ENCODE peak calls at places on chromosomes 2 and 18, in seven cellular contexts. One of them, this sample, is unnamed.

GRCh38 chr18:37124511-37124910 is 295.6 kb downstream of the KIAA1328 start:
- DNase-seq in CD4-positive, alpha-beta memory T cell: no peak
- DNase-seq in spleen: no peak
- DNase-seq in upper lobe of right lung: no peak
- DNase-seq in CD8-positive, alpha-beta memory T cell: no peak
- DNase-seq in lower lobe of right lung: no peak
- DNase-seq in heart left ventricle: no peak
- DNase-seq in this sample: no peak

GRCh38 chr2:219572237-219573001 is at the start of gene INHA:
- DNase-seq in spleen: no peak
- DNase-seq in CD8-positive, alpha-beta memory T cell: no peak
- DNase-seq in heart left ventricle: no peak
- DNase-seq in CD4-positive, alpha-beta memory T cell: no peak
- DNase-seq in upper lobe of right lung: no peak
- DNase-seq in lower lobe of right lung: no peak
- DNase-seq in this sample: no peak

GRCh38 chr2:40658917-40659316 is 207.0 kb upstream of the SLC8A1 start:
- DNase-seq in CD8-positive, alpha-beta memory T cell: no peak
- DNase-seq in upper lobe of right lung: no peak
- DNase-seq in spleen: no peak
- DNase-seq in heart left ventricle: no peak
- DNase-seq in lower lobe of right lung: no peak
- DNase-seq in CD4-positive, alpha-beta memory T cell: no peak
- DNase-seq in this sample: no peak

GRCh38 chr2:23452853-23453420 is 68.0 kb downstream of the KLHL29 start:
- DNase-seq in spleen: no peak
- DNase-seq in CD8-positive, alpha-beta memory T cell: no peak
- DNase-seq in heart left ventricle: no peak
- DNase-seq in lower lobe of right lung: no peak
- DNase-seq in upper lobe of right lung: no peak
- DNase-seq in CD4-positive, alpha-beta memory T cell: peak
- DNase-seq in this sample: peak

GRCh38 chr2:102761763-102762162 is at the start of gene TMEM182:
- DNase-seq in lower lobe of right lung: no peak
- DNase-seq in upper lobe of right lung: no peak
- DNase-seq in heart left ventricle: peak
- DNase-seq in CD8-positive, alpha-beta memory T cell: no peak
- DNase-seq in CD4-positive, alpha-beta memory T cell: no peak
- DNase-seq in spleen: no peak
- DNase-seq in this sample: no peak

GRCh38 chr18:2654828-2655152 is 736 bp upstream of the SMCHD1 start:
- DNase-seq in CD4-positive, alpha-beta memory T cell: no peak
- DNase-seq in CD8-positive, alpha-beta memory T cell: peak
- DNase-seq in spleen: no peak
- DNase-seq in upper lobe of right lung: no peak
- DNase-seq in lower lobe of right lung: no peak
- DNase-seq in heart left ventricle: no peak
- DNase-seq in this sample: no peak

GRCh38 chr2:56001992-56002391 is 78.4 kb upstream of the EFEMP1 start:
- DNase-seq in spleen: no peak
- DNase-seq in upper lobe of right lung: no peak
- DNase-seq in CD4-positive, alpha-beta memory T cell: no peak
- DNase-seq in heart left ventricle: no peak
- DNase-seq in CD8-positive, alpha-beta memory T cell: no peak
- DNase-seq in lower lobe of right lung: no peak
- DNase-seq in this sample: no peak

GRCh38 chr2:46377666-46378560 is 80.7 kb downstream of the EPAS1 start:
- DNase-seq in spleen: no peak
- DNase-seq in heart left ventricle: no peak
- DNase-seq in CD8-positive, alpha-beta memory T cell: no peak
- DNase-seq in CD4-positive, alpha-beta memory T cell: no peak
- DNase-seq in upper lobe of right lung: no peak
- DNase-seq in lower lobe of right lung: no peak
- DNase-seq in this sample: no peak

GRCh38 chr2:72183466-72183865 is 35.8 kb upstream of the CYP26B1 start:
- DNase-seq in heart left ventricle: no peak
- DNase-seq in upper lobe of right lung: no peak
- DNase-seq in spleen: no peak
- DNase-seq in CD8-positive, alpha-beta memory T cell: no peak
- DNase-seq in lower lobe of right lung: no peak
- DNase-seq in CD4-positive, alpha-beta memory T cell: no peak
- DNase-seq in this sample: no peak

GRCh38 chr2:205708231-205708631 is 25.9 kb downstream of the NRP2 start:
- DNase-seq in heart left ventricle: peak
- DNase-seq in upper lobe of right lung: no peak
- DNase-seq in lower lobe of right lung: no peak
- DNase-seq in spleen: no peak
- DNase-seq in CD8-positive, alpha-beta memory T cell: no peak
- DNase-seq in CD4-positive, alpha-beta memory T cell: no peak
- DNase-seq in this sample: no peak

GRCh38 chr2:234032301-234032856 is 18.1 kb upstream of the SPP2 start:
- DNase-seq in lower lobe of right lung: no peak
- DNase-seq in spleen: no peak
- DNase-seq in heart left ventricle: no peak
- DNase-seq in CD4-positive, alpha-beta memory T cell: peak
- DNase-seq in CD8-positive, alpha-beta memory T cell: peak
- DNase-seq in upper lobe of right lung: no peak
- DNase-seq in this sample: no peak

GRCh38 chr18:32730620-32731021 is 42.2 kb downstream of the KLHL14 start:
- DNase-seq in heart left ventricle: no peak
- DNase-seq in CD8-positive, alpha-beta memory T cell: no peak
- DNase-seq in spleen: no peak
- DNase-seq in lower lobe of right lung: no peak
- DNase-seq in CD4-positive, alpha-beta memory T cell: no peak
- DNase-seq in upper lobe of right lung: no peak
- DNase-seq in this sample: no peak

GRCh38 chr2:189252991-189253680 is 73.6 kb upstream of the COL5A2 start:
- DNase-seq in spleen: no peak
- DNase-seq in CD4-positive, alpha-beta memory T cell: no peak
- DNase-seq in CD8-positive, alpha-beta memory T cell: no peak
- DNase-seq in heart left ventricle: no peak
- DNase-seq in upper lobe of right lung: no peak
- DNase-seq in lower lobe of right lung: no peak
- DNase-seq in this sample: no peak

GRCh38 chr2:195520671-195521155 is 136.3 kb upstream of the SLC39A10 start:
- DNase-seq in upper lobe of right lung: no peak
- DNase-seq in heart left ventricle: no peak
- DNase-seq in lower lobe of right lung: no peak
- DNase-seq in CD8-positive, alpha-beta memory T cell: no peak
- DNase-seq in spleen: no peak
- DNase-seq in CD4-positive, alpha-beta memory T cell: no peak
- DNase-seq in this sample: no peak

GRCh38 chr2:150789376-150789905 is 302.0 kb upstream of the RND3 start:
- DNase-seq in CD8-positive, alpha-beta memory T cell: no peak
- DNase-seq in upper lobe of right lung: no peak
- DNase-seq in lower lobe of right lung: no peak
- DNase-seq in CD4-positive, alpha-beta memory T cell: no peak
- DNase-seq in heart left ventricle: no peak
- DNase-seq in spleen: no peak
- DNase-seq in this sample: no peak

GRCh38 chr2:158893057-158893456 is 75.4 kb upstream of the TANC1 start:
- DNase-seq in lower lobe of right lung: no peak
- DNase-seq in CD8-positive, alpha-beta memory T cell: no peak
- DNase-seq in heart left ventricle: no peak
- DNase-seq in CD4-positive, alpha-beta memory T cell: no peak
- DNase-seq in upper lobe of right lung: no peak
- DNase-seq in spleen: no peak
- DNase-seq in this sample: no peak

GRCh38 chr2:69767034-69767433 is 25.1 kb downstream of the ANXA4 start:
- DNase-seq in upper lobe of right lung: no peak
- DNase-seq in CD8-positive, alpha-beta memory T cell: no peak
- DNase-seq in CD4-positive, alpha-beta memory T cell: no peak
- DNase-seq in lower lobe of right lung: no peak
- DNase-seq in heart left ventricle: no peak
- DNase-seq in spleen: no peak
- DNase-seq in this sample: no peak

GRCh38 chr2:26540977-26541376 is 63.1 kb upstream of the OTOF start:
- DNase-seq in heart left ventricle: no peak
- DNase-seq in CD8-positive, alpha-beta memory T cell: no peak
- DNase-seq in lower lobe of right lung: no peak
- DNase-seq in CD4-positive, alpha-beta memory T cell: no peak
- DNase-seq in spleen: no peak
- DNase-seq in upper lobe of right lung: peak
- DNase-seq in this sample: no peak

GRCh38 chr18:70243545-70243944 is 38.1 kb upstream of the RTTN start:
- DNase-seq in CD8-positive, alpha-beta memory T cell: no peak
- DNase-seq in spleen: no peak
- DNase-seq in lower lobe of right lung: no peak
- DNase-seq in CD4-positive, alpha-beta memory T cell: no peak
- DNase-seq in upper lobe of right lung: no peak
- DNase-seq in heart left ventricle: no peak
- DNase-seq in this sample: no peak

GRCh38 chr2:232369126-232369955 is 9.2 kb upstream of the ALPP start:
- DNase-seq in lower lobe of right lung: peak
- DNase-seq in spleen: no peak
- DNase-seq in heart left ventricle: no peak
- DNase-seq in CD8-positive, alpha-beta memory T cell: no peak
- DNase-seq in upper lobe of right lung: peak
- DNase-seq in CD4-positive, alpha-beta memory T cell: no peak
- DNase-seq in this sample: no peak

GRCh38 chr2:241350878-241351639 is 5.0 kb upstream of the FARP2 start:
- DNase-seq in lower lobe of right lung: no peak
- DNase-seq in upper lobe of right lung: no peak
- DNase-seq in CD4-positive, alpha-beta memory T cell: no peak
- DNase-seq in spleen: no peak
- DNase-seq in CD8-positive, alpha-beta memory T cell: no peak
- DNase-seq in heart left ventricle: no peak
- DNase-seq in this sample: no peak

GRCh38 chr18:58891753-58892152 is 27.1 kb downstream of the ZNF532 start:
- DNase-seq in CD8-positive, alpha-beta memory T cell: no peak
- DNase-seq in spleen: no peak
- DNase-seq in upper lobe of right lung: no peak
- DNase-seq in lower lobe of right lung: no peak
- DNase-seq in CD4-positive, alpha-beta memory T cell: no peak
- DNase-seq in heart left ventricle: no peak
- DNase-seq in this sample: no peak
- H3K27ac ChIP-seq in CD8-positive, alpha-beta memory T cell: no peak
- H3K27ac ChIP-seq in spleen: peak
- H3K27ac ChIP-seq in upper lobe of right lung: peak
- H3K27ac ChIP-seq in lower lobe of right lung: no peak
- H3K27ac ChIP-seq in CD4-positive, alpha-beta memory T cell: no peak
- H3K27ac ChIP-seq in heart left ventricle: peak
- H3K27ac ChIP-seq in this sample: peak

DNA sequence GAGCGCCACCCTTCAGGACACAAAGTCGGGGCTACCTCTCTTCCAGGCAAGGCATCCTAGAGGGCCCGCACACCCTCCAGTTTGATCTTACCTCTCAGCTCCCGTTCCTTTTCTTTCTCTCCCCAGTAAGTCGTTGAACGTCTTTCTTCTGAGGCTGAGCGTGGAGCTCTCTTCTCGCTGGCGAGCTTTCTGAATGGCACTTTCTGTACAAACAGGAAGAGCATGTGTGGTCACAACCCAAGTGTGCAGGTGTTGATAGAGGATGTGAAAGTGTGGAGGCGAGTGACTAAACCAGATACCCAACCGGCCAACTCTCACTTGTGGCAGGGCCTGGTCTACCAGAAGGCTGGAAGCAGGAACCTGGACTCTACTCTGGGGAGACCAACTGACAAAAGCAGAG is at the start of gene AFF3:
- DNase-seq in heart left ventricle: no peak
- DNase-seq in CD4-positive, alpha-beta memory T cell: peak
- DNase-seq in CD8-positive, alpha-beta memory T cell: no peak
- DNase-seq in lower lobe of right lung: no peak
- DNase-seq in upper lobe of right lung: no peak
- DNase-seq in spleen: peak
- DNase-seq in this sample: no peak
- H3K4me3 ChIP-seq in heart left ventricle: peak
- H3K4me3 ChIP-seq in CD4-positive, alpha-beta memory T cell: peak
- H3K4me3 ChIP-seq in CD8-positive, alpha-beta memory T cell: peak
- H3K4me3 ChIP-seq in lower lobe of right lung: no peak
- H3K4me3 ChIP-seq in upper lobe of right lung: no peak
- H3K4me3 ChIP-seq in spleen: peak
- H3K4me3 ChIP-seq in this sample: no peak

GRCh38 chr2:9397201-9397600 is 26.1 kb downstream of the ITGB1BP1 start:
- DNase-seq in heart left ventricle: no peak
- DNase-seq in CD4-positive, alpha-beta memory T cell: no peak
- DNase-seq in upper lobe of right lung: peak
- DNase-seq in spleen: peak
- DNase-seq in lower lobe of right lung: no peak
- DNase-seq in CD8-positive, alpha-beta memory T cell: no peak
- DNase-seq in this sample: no peak

GRCh38 chr2:9403924-9404323 is 19.4 kb downstream of the ITGB1BP1 start:
- DNase-seq in lower lobe of right lung: no peak
- DNase-seq in CD4-positive, alpha-beta memory T cell: no peak
- DNase-seq in spleen: no peak
- DNase-seq in heart left ventricle: no peak
- DNase-seq in upper lobe of right lung: no peak
- DNase-seq in CD8-positive, alpha-beta memory T cell: no peak
- DNase-seq in this sample: no peak

GRCh38 chr2:9401059-9401547 is 22.2 kb downstream of the ITGB1BP1 start:
- DNase-seq in heart left ventricle: no peak
- DNase-seq in CD4-positive, alpha-beta memory T cell: no peak
- DNase-seq in upper lobe of right lung: peak
- DNase-seq in lower lobe of right lung: no peak
- DNase-seq in spleen: peak
- DNase-seq in CD8-positive, alpha-beta memory T cell: no peak
- DNase-seq in this sample: no peak

GRCh38 chr2:9398881-9399805 is 24.2 kb downstream of the ITGB1BP1 start:
- DNase-seq in lower lobe of right lung: no peak
- DNase-seq in CD4-positive, alpha-beta memory T cell: no peak
- DNase-seq in upper lobe of right lung: peak
- DNase-seq in heart left ventricle: peak
- DNase-seq in CD8-positive, alpha-beta memory T cell: no peak
- DNase-seq in spleen: peak
- DNase-seq in this sample: no peak

DNA sequence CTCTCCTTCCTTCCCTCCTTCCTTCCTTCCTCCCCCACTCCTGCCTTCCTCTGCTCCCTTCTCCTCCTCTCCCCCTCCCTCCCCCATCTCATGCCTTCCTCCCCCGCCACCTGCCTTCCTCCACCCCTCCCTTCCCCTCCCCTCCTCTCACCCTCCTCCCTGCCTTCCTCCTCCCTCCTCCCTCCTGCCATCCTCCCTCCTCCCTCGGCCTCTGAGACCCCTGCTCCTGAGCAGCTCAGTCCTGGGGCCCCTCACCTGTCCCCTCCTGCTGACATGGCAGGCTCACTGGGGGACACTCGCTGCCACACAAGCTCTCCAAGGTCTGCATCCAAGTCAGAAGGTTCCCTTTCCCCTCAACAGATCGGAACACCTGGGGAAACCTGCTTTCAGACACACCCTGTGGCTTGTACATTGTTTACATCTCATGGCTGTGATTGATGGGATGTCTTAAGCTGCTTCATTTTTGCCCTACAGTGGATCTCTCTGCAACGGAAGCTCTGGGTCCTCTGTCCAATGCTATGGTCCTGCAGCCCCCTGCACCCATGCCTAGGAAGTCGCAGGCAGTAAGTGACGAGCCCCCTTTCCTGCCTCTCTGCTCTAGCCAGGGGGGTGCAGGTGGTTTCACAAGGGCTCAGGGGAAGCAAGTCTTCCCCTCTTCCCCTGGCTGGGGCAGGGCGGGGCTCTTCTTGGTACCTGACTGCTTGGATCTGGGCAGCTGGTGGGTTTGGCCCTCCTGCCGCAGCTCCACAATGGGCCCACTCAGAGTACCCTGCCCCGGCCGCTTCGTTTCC is 22.9 kb downstream of the ITGB1BP1 start:
- DNase-seq in spleen: peak
- DNase-seq in CD4-positive, alpha-beta memory T cell: no peak
- DNase-seq in lower lobe of right lung: no peak
- DNase-seq in heart left ventricle: no peak
- DNase-seq in CD8-positive, alpha-beta memory T cell: no peak
- DNase-seq in upper lobe of right lung: peak
- DNase-seq in this sample: no peak
- H3K27ac ChIP-seq in spleen: no peak
- H3K27ac ChIP-seq in CD4-positive, alpha-beta memory T cell: no peak
- H3K27ac ChIP-seq in lower lobe of right lung: no peak
- H3K27ac ChIP-seq in heart left ventricle: no peak
- H3K27ac ChIP-seq in CD8-positive, alpha-beta memory T cell: no peak
- H3K27ac ChIP-seq in upper lobe of right lung: no peak
- H3K27ac ChIP-seq in this sample: peak

GRCh38 chr2:16401761-16402300 is 263.8 kb downstream of the CYRIA start:
- DNase-seq in heart left ventricle: no peak
- DNase-seq in CD8-positive, alpha-beta memory T cell: no peak
- DNase-seq in CD4-positive, alpha-beta memory T cell: no peak
- DNase-seq in lower lobe of right lung: no peak
- DNase-seq in spleen: no peak
- DNase-seq in upper lobe of right lung: no peak
- DNase-seq in this sample: no peak
- H3K4me3 ChIP-seq in heart left ventricle: no peak
- H3K4me3 ChIP-seq in CD8-positive, alpha-beta memory T cell: no peak
- H3K4me3 ChIP-seq in CD4-positive, alpha-beta memory T cell: no peak
- H3K4me3 ChIP-seq in lower lobe of right lung: no peak
- H3K4me3 ChIP-seq in spleen: no peak
- H3K4me3 ChIP-seq in upper lobe of right lung: no peak
- H3K4me3 ChIP-seq in this sample: no peak